ENCODE peak calls at places on chromosomes 2 and 18, in eight cellular contexts. One of them, this sample, is unnamed.

GRCh38 chr18:79950440-79951341 is 762 bp downstream of the SLC66A2 start:
- DNase-seq in fibroblast of mammary gland: peak
- DNase-seq in prostate gland: no peak
- DNase-seq in cardiac fibroblast: peak
- DNase-seq in stimulated activated CD8-positive, alpha-beta memory T cell treated with anti-CD3 and anti-CD28 coated beads, Interleukin-4, amount 100 ng/mL, for 48 hours: no peak
- DNase-seq in Calu3: peak
- DNase-seq in ELR: peak
- DNase-seq in upper lobe of right lung: peak
- DNase-seq in this sample: no peak

GRCh38 chr2:120751553-120751952 is 15.9 kb downstream of the GLI2 start:
- DNase-seq in fibroblast of mammary gland: no peak
- DNase-seq in stimulated activated CD8-positive, alpha-beta memory T cell treated with anti-CD3 and anti-CD28 coated beads, Interleukin-4, amount 100 ng/mL, for 48 hours: no peak
- DNase-seq in prostate gland: no peak
- DNase-seq in cardiac fibroblast: no peak
- DNase-seq in upper lobe of right lung: no peak
- DNase-seq in Calu3: no peak
- DNase-seq in ELR: peak
- DNase-seq in this sample: no peak

GRCh38 chr2:189304360-189304759 is 124.8 kb upstream of the COL5A2 start:
- DNase-seq in stimulated activated CD8-positive, alpha-beta memory T cell treated with anti-CD3 and anti-CD28 coated beads, Interleukin-4, amount 100 ng/mL, for 48 hours: peak
- DNase-seq in ELR: no peak
- DNase-seq in prostate gland: no peak
- DNase-seq in upper lobe of right lung: no peak
- DNase-seq in cardiac fibroblast: no peak
- DNase-seq in Calu3: no peak
- DNase-seq in fibroblast of mammary gland: no peak
- DNase-seq in this sample: no peak

GRCh38 chr2:141392517-141393213 is 738.2 kb downstream of the LRP1B start:
- DNase-seq in fibroblast of mammary gland: peak
- DNase-seq in Calu3: no peak
- DNase-seq in cardiac fibroblast: peak
- DNase-seq in stimulated activated CD8-positive, alpha-beta memory T cell treated with anti-CD3 and anti-CD28 coated beads, Interleukin-4, amount 100 ng/mL, for 48 hours: no peak
- DNase-seq in upper lobe of right lung: no peak
- DNase-seq in ELR: peak
- DNase-seq in prostate gland: no peak
- DNase-seq in this sample: no peak

GRCh38 chr2:69685321-69686048 is 41.9 kb upstream of the AAK1 start:
- DNase-seq in fibroblast of mammary gland: peak
- DNase-seq in upper lobe of right lung: no peak
- DNase-seq in cardiac fibroblast: peak
- DNase-seq in prostate gland: peak
- DNase-seq in stimulated activated CD8-positive, alpha-beta memory T cell treated with anti-CD3 and anti-CD28 coated beads, Interleukin-4, amount 100 ng/mL, for 48 hours: peak
- DNase-seq in Calu3: peak
- DNase-seq in ELR: no peak
- DNase-seq in this sample: no peak

GRCh38 chr2:105294046-105294445 is 35.5 kb downstream of the TGFBRAP1 start:
- DNase-seq in fibroblast of mammary gland: no peak
- DNase-seq in ELR: no peak
- DNase-seq in prostate gland: no peak
- DNase-seq in stimulated activated CD8-positive, alpha-beta memory T cell treated with anti-CD3 and anti-CD28 coated beads, Interleukin-4, amount 100 ng/mL, for 48 hours: no peak
- DNase-seq in Calu3: no peak
- DNase-seq in cardiac fibroblast: no peak
- DNase-seq in upper lobe of right lung: no peak
- DNase-seq in this sample: no peak

GRCh38 chr2:158184001-158184400 is 82.3 kb downstream of the UPP2 start:
- DNase-seq in stimulated activated CD8-positive, alpha-beta memory T cell treated with anti-CD3 and anti-CD28 coated beads, Interleukin-4, amount 100 ng/mL, for 48 hours: no peak
- DNase-seq in cardiac fibroblast: no peak
- DNase-seq in fibroblast of mammary gland: no peak
- DNase-seq in prostate gland: no peak
- DNase-seq in upper lobe of right lung: no peak
- DNase-seq in Calu3: no peak
- DNase-seq in ELR: no peak
- DNase-seq in this sample: no peak

GRCh38 chr2:44531289-44531688 is 169.5 kb downstream of the CAMKMT start:
- DNase-seq in prostate gland: no peak
- DNase-seq in fibroblast of mammary gland: no peak
- DNase-seq in upper lobe of right lung: no peak
- DNase-seq in Calu3: no peak
- DNase-seq in stimulated activated CD8-positive, alpha-beta memory T cell treated with anti-CD3 and anti-CD28 coated beads, Interleukin-4, amount 100 ng/mL, for 48 hours: no peak
- DNase-seq in ELR: no peak
- DNase-seq in cardiac fibroblast: no peak
- DNase-seq in this sample: no peak

GRCh38 chr2:225270053-225270452 is 129.5 kb upstream of the NYAP2 start:
- DNase-seq in cardiac fibroblast: no peak
- DNase-seq in ELR: no peak
- DNase-seq in upper lobe of right lung: no peak
- DNase-seq in prostate gland: no peak
- DNase-seq in fibroblast of mammary gland: no peak
- DNase-seq in Calu3: no peak
- DNase-seq in stimulated activated CD8-positive, alpha-beta memory T cell treated with anti-CD3 and anti-CD28 coated beads, Interleukin-4, amount 100 ng/mL, for 48 hours: no peak
- DNase-seq in this sample: no peak

GRCh38 chr2:27723372-27724144 is 48.0 kb upstream of the MRPL33 start:
- DNase-seq in cardiac fibroblast: peak
- DNase-seq in stimulated activated CD8-positive, alpha-beta memory T cell treated with anti-CD3 and anti-CD28 coated beads, Interleukin-4, amount 100 ng/mL, for 48 hours: peak
- DNase-seq in prostate gland: peak
- DNase-seq in ELR: peak
- DNase-seq in fibroblast of mammary gland: peak
- DNase-seq in Calu3: peak
- DNase-seq in upper lobe of right lung: peak
- DNase-seq in this sample: peak

GRCh38 chr2:175233135-175233719 is 51.7 kb upstream of the ATP5MC3 start:
- DNase-seq in Calu3: no peak
- DNase-seq in cardiac fibroblast: peak
- DNase-seq in upper lobe of right lung: no peak
- DNase-seq in prostate gland: no peak
- DNase-seq in ELR: peak
- DNase-seq in stimulated activated CD8-positive, alpha-beta memory T cell treated with anti-CD3 and anti-CD28 coated beads, Interleukin-4, amount 100 ng/mL, for 48 hours: no peak
- DNase-seq in fibroblast of mammary gland: peak
- DNase-seq in this sample: no peak

GRCh38 chr2:135657806-135658582 is 83.7 kb upstream of the UBXN4 start:
- DNase-seq in Calu3: no peak
- DNase-seq in fibroblast of mammary gland: no peak
- DNase-seq in cardiac fibroblast: no peak
- DNase-seq in prostate gland: no peak
- DNase-seq in ELR: no peak
- DNase-seq in stimulated activated CD8-positive, alpha-beta memory T cell treated with anti-CD3 and anti-CD28 coated beads, Interleukin-4, amount 100 ng/mL, for 48 hours: peak
- DNase-seq in upper lobe of right lung: no peak
- DNase-seq in this sample: no peak

GRCh38 chr2:160241251-160242137 is 41.4 kb upstream of the ITGB6 start:
- DNase-seq in prostate gland: peak
- DNase-seq in Calu3: peak
- DNase-seq in ELR: peak
- DNase-seq in cardiac fibroblast: peak
- DNase-seq in stimulated activated CD8-positive, alpha-beta memory T cell treated with anti-CD3 and anti-CD28 coated beads, Interleukin-4, amount 100 ng/mL, for 48 hours: no peak
- DNase-seq in fibroblast of mammary gland: peak
- DNase-seq in upper lobe of right lung: peak
- DNase-seq in this sample: no peak

This sample was measured in neuronal stem cell.